ENCODE peak calls at places on chromosomes 13 and 19, in eight cellular contexts. One of them, this sample, is unnamed.
A peak's percentile ranks its signal among the peaks of the same experiment; 100 is the strongest.

GRCh38 chr19:19552811-19553210 is 14.7 kb downstream of the CILP2 start:
- DNase-seq in thoracic aorta: no peak
- DNase-seq in A549: peak; percentile 58
- DNase-seq in astrocyte: no peak
- DNase-seq in heart right ventricle: no peak
- DNase-seq in tibial artery: no peak
- DNase-seq in stomach: peak; percentile 52
- DNase-seq in CD8-positive, alpha-beta T cell: peak; percentile 28
- DNase-seq in this sample: no peak

GRCh38 chr19:54462713-54463530 is 656 bp downstream of the LENG9 start:
- DNase-seq in tibial artery: peak; percentile 89
- DNase-seq in stomach: peak; percentile 81
- DNase-seq in A549: no peak
- DNase-seq in astrocyte: no peak
- DNase-seq in thoracic aorta: no peak
- DNase-seq in heart right ventricle: peak; percentile 65
- DNase-seq in CD8-positive, alpha-beta T cell: peak; percentile 67
- DNase-seq in this sample: peak; percentile 88

GRCh38 chr13:20161951-20162300 is 1.1 kb upstream of the GJA3 start:
- DNase-seq in CD8-positive, alpha-beta T cell: no peak
- DNase-seq in astrocyte: no peak
- DNase-seq in A549: no peak
- DNase-seq in stomach: no peak
- DNase-seq in tibial artery: no peak
- DNase-seq in thoracic aorta: no peak
- DNase-seq in heart right ventricle: no peak
- DNase-seq in this sample: no peak

GRCh38 chr19:8088752-8089663 is 36.4 kb downstream of the CCL25 start:
- DNase-seq in thoracic aorta: no peak
- DNase-seq in heart right ventricle: no peak
- DNase-seq in astrocyte: no peak
- DNase-seq in tibial artery: no peak
- DNase-seq in A549: no peak
- DNase-seq in stomach: no peak
- DNase-seq in CD8-positive, alpha-beta T cell: no peak
- DNase-seq in this sample: no peak

GRCh38 chr19:30430206-30430734 is 58.1 kb downstream of the ZNF536 start:
- DNase-seq in CD8-positive, alpha-beta T cell: no peak
- DNase-seq in astrocyte: no peak
- DNase-seq in heart right ventricle: no peak
- DNase-seq in stomach: no peak
- DNase-seq in tibial artery: no peak
- DNase-seq in thoracic aorta: no peak
- DNase-seq in A549: no peak
- DNase-seq in this sample: no peak

GRCh38 chr13:68540244-68540643 is 1310.1 kb upstream of the PCDH9 start:
- DNase-seq in stomach: no peak
- DNase-seq in A549: no peak
- DNase-seq in thoracic aorta: no peak
- DNase-seq in astrocyte: no peak
- DNase-seq in tibial artery: no peak
- DNase-seq in heart right ventricle: no peak
- DNase-seq in CD8-positive, alpha-beta T cell: no peak
- DNase-seq in this sample: no peak

GRCh38 chr13:48600374-48601364 is 53.1 kb upstream of the CYSLTR2 start:
- DNase-seq in thoracic aorta: no peak
- DNase-seq in stomach: no peak
- DNase-seq in astrocyte: peak; percentile 98
- DNase-seq in CD8-positive, alpha-beta T cell: no peak
- DNase-seq in A549: no peak
- DNase-seq in heart right ventricle: no peak
- DNase-seq in tibial artery: no peak
- DNase-seq in this sample: no peak

GRCh38 chr19:42436006-42436405 is 6.7 kb downstream of the CXCL17 start:
- DNase-seq in heart right ventricle: no peak
- DNase-seq in thoracic aorta: no peak
- DNase-seq in stomach: no peak
- DNase-seq in A549: no peak
- DNase-seq in astrocyte: no peak
- DNase-seq in CD8-positive, alpha-beta T cell: no peak
- DNase-seq in tibial artery: no peak
- DNase-seq in this sample: no peak

GRCh38 chr19:16825312-16826168 is 3.7 kb upstream of the SIN3B start:
- DNase-seq in stomach: peak; percentile 53
- DNase-seq in heart right ventricle: peak; percentile 70
- DNase-seq in tibial artery: no peak
- DNase-seq in astrocyte: peak; percentile 74
- DNase-seq in CD8-positive, alpha-beta T cell: no peak
- DNase-seq in thoracic aorta: no peak
- DNase-seq in A549: no peak
- DNase-seq in this sample: peak; percentile 82

GRCh38 chr19:16821081-16821480 is 8.1 kb upstream of the SIN3B start:
- DNase-seq in astrocyte: no peak
- DNase-seq in CD8-positive, alpha-beta T cell: no peak
- DNase-seq in heart right ventricle: no peak
- DNase-seq in thoracic aorta: no peak
- DNase-seq in stomach: no peak
- DNase-seq in A549: no peak
- DNase-seq in tibial artery: no peak
- DNase-seq in this sample: no peak

GRCh38 chr19:16822648-16823047 is 6.5 kb upstream of the SIN3B start:
- DNase-seq in CD8-positive, alpha-beta T cell: no peak
- DNase-seq in astrocyte: no peak
- DNase-seq in A549: no peak
- DNase-seq in heart right ventricle: no peak
- DNase-seq in tibial artery: no peak
- DNase-seq in thoracic aorta: no peak
- DNase-seq in stomach: no peak
- DNase-seq in this sample: no peak

GRCh38 chr19:16828990-16829821 is at the start of gene SIN3B:
- DNase-seq in heart right ventricle: peak; percentile 82
- DNase-seq in CD8-positive, alpha-beta T cell: peak; percentile 89
- DNase-seq in stomach: peak; percentile 89
- DNase-seq in A549: peak; percentile 60
- DNase-seq in astrocyte: peak; percentile 59
- DNase-seq in tibial artery: peak; percentile 93
- DNase-seq in thoracic aorta: no peak
- DNase-seq in this sample: peak; percentile 84

DNA sequence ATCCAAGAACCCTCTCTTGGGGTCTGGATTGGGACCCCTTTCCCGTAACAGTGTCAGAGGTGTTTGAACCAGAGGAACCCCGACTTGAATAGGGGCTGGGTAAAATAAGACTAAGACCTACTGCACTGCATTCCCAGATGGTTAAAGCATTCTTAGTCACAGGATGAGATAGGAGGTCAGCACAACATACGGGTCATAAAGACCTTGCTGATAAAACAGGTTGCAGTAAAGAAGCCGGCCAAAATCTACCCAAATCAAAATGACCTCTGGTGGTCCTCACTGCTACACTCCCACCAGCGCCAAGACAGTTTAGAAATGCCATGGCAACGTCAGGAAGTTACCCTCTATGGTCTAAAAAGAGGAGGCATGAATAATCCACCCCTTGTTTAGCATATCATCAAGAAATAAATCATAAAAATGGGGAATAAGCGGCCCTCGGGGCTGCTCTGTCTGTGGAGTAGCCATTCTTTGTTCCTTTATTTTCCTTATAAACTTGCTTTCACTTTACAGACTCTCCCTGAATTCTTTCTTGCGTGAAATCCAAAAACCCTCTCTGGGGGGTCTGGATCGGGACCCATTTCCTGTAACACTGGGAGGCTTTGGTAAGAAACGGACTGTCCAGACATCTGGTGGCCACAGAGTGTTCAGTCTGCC is 4.4 kb upstream of the SIN3B start:
- DNase-seq in thoracic aorta: no peak
- DNase-seq in heart right ventricle: no peak
- DNase-seq in A549: no peak
- DNase-seq in astrocyte: peak; percentile 39
- DNase-seq in tibial artery: no peak
- DNase-seq in stomach: no peak
- DNase-seq in CD8-positive, alpha-beta T cell: no peak
- DNase-seq in this sample: no peak
- H3K4me3 ChIP-seq in thoracic aorta: peak overlapping the region; percentile 74
- H3K4me3 ChIP-seq in heart right ventricle: peak overlapping the region; percentile 36
- H3K4me3 ChIP-seq in A549: no peak overlapping the region
- H3K4me3 ChIP-seq in astrocyte: peak overlapping the region; percentile 40
- H3K4me3 ChIP-seq in tibial artery: peak overlapping the region; percentile 46
- H3K4me3 ChIP-seq in stomach: peak overlapping the region; percentile 34
- H3K4me3 ChIP-seq in CD8-positive, alpha-beta T cell: peak overlapping the region; percentile 11
- H3K4me3 ChIP-seq in this sample: peak overlapping the region; percentile 43

GRCh38 chr13:45702869-45703391 is 810 bp downstream of the CBY2 start:
- DNase-seq in CD8-positive, alpha-beta T cell: no peak
- DNase-seq in tibial artery: no peak
- DNase-seq in stomach: no peak
- DNase-seq in heart right ventricle: no peak
- DNase-seq in thoracic aorta: no peak
- DNase-seq in A549: no peak
- DNase-seq in astrocyte: no peak
- DNase-seq in this sample: no peak

GRCh38 chr13:45705145-45705695 is 3.1 kb downstream of the CBY2 start:
- DNase-seq in A549: no peak
- DNase-seq in heart right ventricle: no peak
- DNase-seq in tibial artery: no peak
- DNase-seq in stomach: no peak
- DNase-seq in astrocyte: no peak
- DNase-seq in CD8-positive, alpha-beta T cell: no peak
- DNase-seq in thoracic aorta: no peak
- DNase-seq in this sample: no peak

GRCh38 chr13:45702088-45702487 is at the start of gene CBY2:
- DNase-seq in astrocyte: no peak
- DNase-seq in A549: no peak
- DNase-seq in CD8-positive, alpha-beta T cell: no peak
- DNase-seq in thoracic aorta: no peak
- DNase-seq in heart right ventricle: no peak
- DNase-seq in tibial artery: no peak
- DNase-seq in stomach: no peak
- DNase-seq in this sample: no peak

GRCh38 chr13:45704211-45704739 is 2.2 kb downstream of the CBY2 start:
- DNase-seq in tibial artery: no peak
- DNase-seq in CD8-positive, alpha-beta T cell: no peak
- DNase-seq in A549: no peak
- DNase-seq in thoracic aorta: no peak
- DNase-seq in heart right ventricle: no peak
- DNase-seq in astrocyte: no peak
- DNase-seq in stomach: no peak
- DNase-seq in this sample: no peak

DNA sequence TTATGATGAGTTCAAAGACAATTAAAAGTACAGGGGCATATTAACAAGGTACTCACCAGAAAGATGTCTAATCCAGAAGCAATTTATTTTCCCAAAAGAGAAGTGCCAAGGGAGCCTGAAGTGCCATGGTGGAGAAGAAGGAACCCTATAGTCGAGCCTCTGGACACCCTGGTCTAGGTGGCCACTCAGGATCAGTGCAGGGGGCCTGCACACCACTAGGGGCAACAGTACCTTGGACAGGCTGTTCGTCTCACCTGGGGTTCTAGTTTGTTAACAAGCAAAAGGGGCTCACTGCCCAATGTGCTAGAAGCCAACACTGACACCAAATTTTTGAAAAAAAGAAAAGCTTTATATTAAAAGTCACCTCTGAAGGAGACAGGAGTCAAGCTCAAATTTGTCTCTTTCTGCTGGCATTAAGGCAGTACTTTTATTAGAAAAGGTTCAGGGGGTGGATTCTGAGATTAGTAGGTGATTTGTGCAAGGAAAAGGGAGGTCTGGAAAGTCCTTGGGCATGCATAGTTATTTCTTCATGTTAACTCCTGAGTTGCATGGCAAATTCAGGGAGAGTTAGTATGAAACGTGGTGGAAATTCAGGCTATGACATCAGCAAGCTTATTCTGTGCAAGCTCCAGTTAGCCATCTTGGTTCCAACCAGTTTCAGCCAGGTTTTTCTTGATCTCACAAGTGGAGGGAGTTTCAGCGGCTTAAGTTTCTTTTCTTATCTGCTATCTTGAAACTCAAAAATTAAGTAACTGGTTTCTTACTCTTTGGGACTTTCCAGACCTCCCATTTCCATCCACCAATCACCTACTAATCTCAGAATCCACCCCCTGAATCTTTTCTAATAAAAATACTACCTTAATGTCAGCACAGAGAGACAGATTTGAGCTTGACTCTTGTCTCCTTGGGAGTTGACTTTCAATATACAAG is 884 bp upstream of the CBY2 start:
- DNase-seq in CD8-positive, alpha-beta T cell: no peak
- DNase-seq in thoracic aorta: no peak
- DNase-seq in tibial artery: no peak
- DNase-seq in stomach: no peak
- DNase-seq in A549: no peak
- DNase-seq in heart right ventricle: no peak
- DNase-seq in astrocyte: no peak
- DNase-seq in this sample: no peak
- TF ChIP-seq CTCF in CD8-positive, alpha-beta T cell: no peak
- TF ChIP-seq CTCF in thoracic aorta: no peak
- TF ChIP-seq CTCF in tibial artery: no peak
- TF ChIP-seq CTCF in stomach: no peak
- TF ChIP-seq CTCF in A549: no peak
- TF ChIP-seq CTCF in heart right ventricle: no peak
- TF ChIP-seq CTCF in astrocyte: no peak
- TF ChIP-seq CTCF in this sample: no peak

DNA sequence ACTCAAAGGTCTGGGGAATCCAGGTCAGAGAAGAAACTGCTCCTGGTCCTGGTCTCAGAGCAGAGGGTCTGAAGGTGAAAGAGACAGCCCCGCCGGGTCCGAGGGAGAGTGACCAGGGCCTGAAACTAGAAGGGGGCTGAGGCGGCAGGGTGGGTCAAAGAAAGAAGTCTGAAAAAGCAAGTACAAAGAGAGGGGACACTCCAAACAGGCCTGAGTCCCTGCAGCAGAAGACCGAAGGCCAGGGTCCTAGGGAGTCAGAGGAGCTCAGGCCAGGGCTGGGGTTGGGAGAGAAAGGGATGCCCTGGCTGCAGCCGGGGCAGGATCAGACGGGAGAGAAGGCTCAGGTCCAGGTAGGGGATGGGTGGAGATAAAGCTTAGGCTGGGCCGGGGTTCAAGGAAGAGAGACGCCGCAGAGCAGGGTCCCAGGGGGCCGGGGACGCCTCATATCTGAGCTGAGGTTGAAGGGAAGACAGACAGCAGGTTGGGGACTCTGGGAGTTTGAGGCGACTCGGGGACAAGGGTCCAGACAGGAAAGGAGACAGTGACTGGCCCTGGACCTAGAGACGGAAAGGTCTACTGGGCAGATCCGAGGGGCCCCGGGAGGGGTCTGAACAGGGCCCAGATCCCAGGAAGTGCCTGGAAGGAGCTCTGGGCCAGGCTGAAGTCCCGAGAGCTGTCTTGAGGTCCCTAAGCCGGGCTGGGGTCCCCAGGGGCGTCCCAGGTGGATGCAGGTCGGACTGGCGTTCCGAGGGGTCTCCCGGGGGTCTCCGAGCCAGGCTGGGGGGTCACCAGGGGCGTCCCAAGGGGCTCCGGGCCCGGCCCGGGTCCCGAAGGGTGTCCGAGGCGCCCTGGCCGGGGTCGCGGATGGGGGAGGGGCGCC is 795 bp downstream of the MLLT1 start:
- DNase-seq in tibial artery: no peak
- DNase-seq in stomach: no peak
- DNase-seq in thoracic aorta: no peak
- DNase-seq in CD8-positive, alpha-beta T cell: no peak
- DNase-seq in astrocyte: no peak
- DNase-seq in A549: no peak
- DNase-seq in heart right ventricle: no peak
- DNase-seq in this sample: no peak
- H3K4me1 ChIP-seq in tibial artery: peaks cover 5% of the 10 kb centered on the region
- H3K4me1 ChIP-seq in stomach: peaks cover 56% of the 10 kb centered on the region
- H3K4me1 ChIP-seq in thoracic aorta: peaks cover 40% of the 10 kb centered on the region
- H3K4me1 ChIP-seq in CD8-positive, alpha-beta T cell: peaks cover 26% of the 10 kb centered on the region
- H3K4me1 ChIP-seq in astrocyte: peaks cover 48% of the 10 kb centered on the region
- H3K4me1 ChIP-seq in A549: peaks cover 16% of the 10 kb centered on the region
- H3K4me1 ChIP-seq in heart right ventricle: peaks cover 50% of the 10 kb centered on the region
- H3K4me1 ChIP-seq in this sample: peaks cover 59% of the 10 kb centered on the region

GRCh38 chr19:15010497-15011255 is 31.0 kb upstream of the SLC1A6 start:
- DNase-seq in astrocyte: no peak
- DNase-seq in stomach: no peak
- DNase-seq in CD8-positive, alpha-beta T cell: no peak
- DNase-seq in heart right ventricle: no peak
- DNase-seq in tibial artery: no peak
- DNase-seq in thoracic aorta: no peak
- DNase-seq in A549: no peak
- DNase-seq in this sample: no peak
- H3K4me3 ChIP-seq in astrocyte: no peak overlapping the region
- H3K4me3 ChIP-seq in stomach: no peak overlapping the region
- H3K4me3 ChIP-seq in CD8-positive, alpha-beta T cell: no peak overlapping the region
- H3K4me3 ChIP-seq in heart right ventricle: no peak overlapping the region
- H3K4me3 ChIP-seq in tibial artery: no peak overlapping the region
- H3K4me3 ChIP-seq in thoracic aorta: no peak overlapping the region
- H3K4me3 ChIP-seq in A549: no peak overlapping the region
- H3K4me3 ChIP-seq in this sample: peak overlapping the region; percentile 16